ENCODE peak calls at places on chromosomes 1 and 21, in six cellular contexts. I is fibroblast of pulmonary artery, M is cardiac muscle cell, A is fibroblast of mammary gland, Q is fibroblast of villous mesenchyme, B is Caco-2. U is an unnamed sample.

GRCh38 chr1:15876357-15876756 is 28.9 kb downstream of the SPEN start:
- DNase-seq in A (no peak), M (peak), I (peak), B (no peak), Q (peak), U (no peak)

GRCh38 chr1:8073116-8073855 is 47.2 kb upstream of the ERRFI1 start:
- DNase-seq in I (no peak), A (no peak), Q (no peak), M (no peak), B (no peak), U (no peak)

GRCh38 chr21:46100426-46100825 is 2.5 kb downstream of the COL6A2 start:
- DNase-seq in Q (peak), I (peak), B (no peak), M (no peak), A (peak), U (no peak)

GRCh38 chr1:12499574-12500245 is 118.3 kb downstream of the DHRS3 start:
- DNase-seq in I (no peak), M (no peak), A (peak), Q (no peak), B (no peak), U (no peak)

GRCh38 chr1:43420874-43421273 is 31.2 kb downstream of the SZT2 start:
- DNase-seq in B (no peak), Q (no peak), A (no peak), I (no peak), M (no peak), U (no peak)

GRCh38 chr1:108645479-108646184 is 15.3 kb downstream of the HENMT1 start:
- DNase-seq in B (no peak), M (no peak), I (no peak), A (no peak), Q (no peak), U (no peak)

GRCh38 chr1:210369425-210369824 is 40.7 kb downstream of the HHAT start:
- DNase-seq in A (no peak), I (no peak), B (no peak), Q (no peak), M (no peak), U (no peak)

GRCh38 chr1:112687785-112688496 is 13.5 kb downstream of the MOV10 start:
- DNase-seq in I (no peak), A (no peak), Q (no peak), M (no peak), B (no peak), U (no peak)

GRCh38 chr1:185075476-185075875 is 30.1 kb downstream of the RNF2 start:
- DNase-seq in Q (no peak), B (no peak), M (no peak), I (no peak), A (no peak), U (no peak)

GRCh38 chr1:46477153-46477929 is 12.3 kb upstream of the DMBX1 start:
- DNase-seq in A (peak), M (peak), B (peak), Q (peak), I (peak), U (peak)

GRCh38 chr21:14989359-14989758 is 75.4 kb downstream of the NRIP1 start:
- DNase-seq in A (peak), Q (peak), M (no peak), B (no peak), I (peak), U (no peak)

GRCh38 chr1:68918563-68918962 is 421.7 kb upstream of the DEPDC1 start:
- DNase-seq in M (no peak), I (no peak), A (no peak), B (no peak), Q (no peak), U (no peak)

GRCh38 chr1:59279651-59280050 is 17.2 kb upstream of the FGGY start:
- DNase-seq in Q (peak), A (no peak), I (peak), M (no peak), B (no peak), U (no peak)

GRCh38 chr1:208595745-208596144 is 351.6 kb upstream of the PLXNA2 start:
- DNase-seq in Q (peak), M (no peak), I (peak), B (no peak), A (peak), U (no peak)

GRCh38 chr1:226886142-226886901 is 15.9 kb downstream of the PSEN2 start:
- DNase-seq in M (no peak), B (no peak), A (no peak), Q (no peak), I (no peak), U (no peak)

GRCh38 chr1:246978281-246978680 is 29.6 kb downstream of the ZNF695 start:
- DNase-seq in Q (no peak), I (no peak), M (no peak), B (no peak), A (no peak), U (no peak)

GRCh38 chr1:38221006-38221649 is 174.5 kb upstream of the POU3F1 start:
- DNase-seq in M (no peak), A (peak), I (peak), Q (peak), B (no peak), U (no peak)

GRCh38 chr1:239868117-239868516 is 223.6 kb upstream of the FMN2 start:
- DNase-seq in M (no peak), B (no peak), A (no peak), I (no peak), Q (no peak), U (no peak)

GRCh38 chr1:150528196-150528595 is 12.6 kb downstream of the FALEC start:
- DNase-seq in B (no peak), M (no peak), A (peak), Q (peak), I (no peak), U (no peak)

GRCh38 chr21:28818663-28819278 is 173.9 kb downstream of the LTN1 start:
- DNase-seq in A (peak), Q (peak), B (no peak), I (peak), M (no peak), U (no peak)

GRCh38 chr1:41318135-41318534 is 43.1 kb upstream of the FOXO6 start:
- DNase-seq in I (no peak), M (no peak), B (no peak), A (no peak), Q (no peak), U (no peak)

GRCh38 chr1:20476260-20477038 is 9.6 kb downstream of the CAMK2N1 start:
- DNase-seq in M (no peak), I (peak), Q (peak), A (no peak), B (peak), U (no peak)

GRCh38 chr1:187096689-187097088 is 267.9 kb downstream of the PLA2G4A start:
- DNase-seq in I (no peak), B (no peak), M (no peak), Q (no peak), A (peak), U (no peak)

GRCh38 chr1:228463559-228464455 is 23.4 kb upstream of the RNF187 start:
- DNase-seq in I (peak), Q (peak), A (peak), B (no peak), M (no peak), U (peak)

GRCh38 chr21:31911138-31911907 is 38.5 kb downstream of the HUNK start:
- DNase-seq in A (peak), M (no peak), B (peak), I (no peak), Q (no peak), U (no peak)

GRCh38 chr1:17314491-17314971 is 6.5 kb downstream of the PADI4 start:
- DNase-seq in I (peak), A (no peak), Q (peak), M (no peak), B (no peak), U (no peak)

GRCh38 chr1:234597894-234598293 is 12.1 kb downstream of the IRF2BP2 start:
- DNase-seq in A (peak), I (peak), M (no peak), B (peak), Q (peak), U (peak)

GRCh38 chr1:204506091-204506968 is 9.9 kb upstream of the MDM4 start:
- DNase-seq in B (peak), A (peak), I (peak), M (peak), Q (peak), U (no peak)

GRCh38 chr1:223244366-223245103 is 101.5 kb upstream of the TLR5 start:
- DNase-seq in B (no peak), I (peak), M (no peak), Q (no peak), A (peak), U (peak)

GRCh38 chr1:209839875-209840491 is 12.2 kb downstream of the UTP25 start:
- DNase-seq in M (no peak), A (peak), I (peak), Q (peak), B (no peak), U (no peak)

GRCh38 chr1:101653482-101653946 is 343.2 kb downstream of the OLFM3 start:
- DNase-seq in B (peak), A (peak), I (peak), Q (no peak), M (peak), U (no peak)
- TF ChIP-seq CTCF in B (peak), A (peak), I (peak), Q (no peak), M (peak), U (peak)

GRCh38 chr1:193762276-193762675 is 575.9 kb upstream of the B3GALT2 start:
- DNase-seq in B (no peak), A (no peak), M (no peak), Q (no peak), I (no peak), U (no peak)

GRCh38 chr1:193767891-193768290 is 581.5 kb upstream of the B3GALT2 start:
- DNase-seq in M (no peak), A (no peak), B (no peak), I (no peak), Q (no peak), U (no peak)

GRCh38 chr1:193763313-193763712 is 576.9 kb upstream of the B3GALT2 start:
- DNase-seq in M (no peak), B (no peak), Q (no peak), A (peak), I (peak), U (no peak)

GRCh38 chr1:193769609-193770008 is 583.2 kb upstream of the B3GALT2 start:
- DNase-seq in B (no peak), I (no peak), Q (no peak), M (no peak), A (no peak), U (no peak)

GRCh38 chr1:193766329-193766728 is 579.9 kb upstream of the B3GALT2 start:
- DNase-seq in A (no peak), I (no peak), Q (no peak), M (no peak), B (no peak), U (no peak)
- TF ChIP-seq CTCF in A (no peak), I (no peak), Q (no peak), M (no peak), B (no peak), U (no peak)

GRCh38 chr1:189859385-189859977 is 618.2 kb downstream of the BRINP3 start:
- DNase-seq in I (peak), Q (no peak), B (peak), A (peak), M (no peak), U (peak)
- TF ChIP-seq CTCF in I (peak), Q (peak), B (peak), A (peak), M (peak), U (peak)

DNA sequence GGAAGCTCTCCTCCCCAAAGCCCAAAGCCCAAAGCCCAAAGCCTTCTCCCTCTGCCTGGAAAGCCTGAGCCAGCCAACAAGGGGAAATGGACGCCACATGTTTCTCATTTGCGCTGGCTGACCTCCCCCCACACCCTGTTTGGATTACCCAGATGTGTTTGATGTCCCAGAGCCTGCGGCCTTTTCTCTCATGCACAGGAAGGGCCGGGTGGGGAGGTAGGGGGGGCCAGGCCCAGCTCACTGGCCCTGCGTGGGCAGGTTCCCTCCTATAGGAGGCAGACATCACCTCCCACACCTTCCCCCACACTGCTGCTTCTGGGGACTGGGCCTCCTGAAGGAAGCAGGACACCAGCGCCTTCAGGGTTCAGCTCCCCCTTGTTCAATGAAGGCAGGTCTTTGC is 116.3 kb downstream of the NAV1 start:
- DNase-seq in Q (peak), I (peak), A (peak), B (no peak), M (no peak), U (no peak)
- TF ChIP-seq CTCF in Q (peak), I (peak), A (peak), B (no peak), M (peak), U (no peak)

DNA sequence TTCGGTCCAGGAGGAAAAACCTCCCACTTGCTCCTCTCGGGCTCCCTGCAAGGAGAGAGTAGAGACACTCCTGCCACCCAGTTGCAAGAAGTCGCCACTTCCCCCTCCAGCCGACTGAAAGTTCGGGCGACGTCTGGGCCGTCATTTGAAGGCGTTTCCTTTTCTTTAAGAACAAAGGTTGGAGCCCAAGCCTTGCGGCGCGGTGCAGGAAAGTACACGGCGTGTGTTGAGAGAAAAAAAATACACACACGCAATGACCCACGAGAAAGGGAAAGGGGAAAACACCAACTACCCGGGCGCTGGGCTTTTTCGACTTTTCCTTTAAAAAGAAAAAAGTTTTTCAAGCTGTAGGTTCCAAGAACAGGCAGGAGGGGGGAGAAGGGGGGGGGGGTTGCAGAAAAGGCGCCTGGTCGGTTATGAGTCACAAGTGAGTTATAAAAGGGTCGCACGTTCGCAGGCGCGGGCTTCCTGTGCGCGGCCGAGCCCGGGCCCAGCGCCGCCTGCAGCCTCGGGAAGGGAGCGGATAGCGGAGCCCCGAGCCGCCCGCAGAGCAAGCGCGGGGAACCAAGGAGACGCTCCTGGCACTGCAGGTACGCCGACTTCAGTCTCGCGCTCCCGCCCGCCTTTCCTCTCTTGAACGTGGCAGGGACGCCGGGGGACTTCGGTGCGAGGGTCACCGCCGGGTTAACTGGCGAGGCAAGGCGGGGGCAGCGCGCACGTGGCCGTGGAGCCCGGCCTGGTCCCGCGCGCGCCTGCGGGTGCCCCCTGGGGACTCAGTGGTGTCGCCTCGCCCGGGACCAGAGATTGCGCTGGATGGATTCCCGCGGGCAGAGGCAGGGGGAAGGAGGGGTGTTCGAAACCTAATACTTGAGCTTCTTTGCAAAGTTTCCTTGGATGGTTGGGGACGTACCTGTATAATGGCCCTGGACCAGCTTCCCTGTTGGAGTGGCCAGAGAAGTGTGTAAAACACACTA is 45.3 kb downstream of the MRPL39 start:
- DNase-seq in B (peak), I (peak), Q (peak), M (peak), A (peak), U (peak)
- TF ChIP-seq CTCF in B (no peak), I (peak), Q (peak), M (peak), A (peak), U (peak)

DNA sequence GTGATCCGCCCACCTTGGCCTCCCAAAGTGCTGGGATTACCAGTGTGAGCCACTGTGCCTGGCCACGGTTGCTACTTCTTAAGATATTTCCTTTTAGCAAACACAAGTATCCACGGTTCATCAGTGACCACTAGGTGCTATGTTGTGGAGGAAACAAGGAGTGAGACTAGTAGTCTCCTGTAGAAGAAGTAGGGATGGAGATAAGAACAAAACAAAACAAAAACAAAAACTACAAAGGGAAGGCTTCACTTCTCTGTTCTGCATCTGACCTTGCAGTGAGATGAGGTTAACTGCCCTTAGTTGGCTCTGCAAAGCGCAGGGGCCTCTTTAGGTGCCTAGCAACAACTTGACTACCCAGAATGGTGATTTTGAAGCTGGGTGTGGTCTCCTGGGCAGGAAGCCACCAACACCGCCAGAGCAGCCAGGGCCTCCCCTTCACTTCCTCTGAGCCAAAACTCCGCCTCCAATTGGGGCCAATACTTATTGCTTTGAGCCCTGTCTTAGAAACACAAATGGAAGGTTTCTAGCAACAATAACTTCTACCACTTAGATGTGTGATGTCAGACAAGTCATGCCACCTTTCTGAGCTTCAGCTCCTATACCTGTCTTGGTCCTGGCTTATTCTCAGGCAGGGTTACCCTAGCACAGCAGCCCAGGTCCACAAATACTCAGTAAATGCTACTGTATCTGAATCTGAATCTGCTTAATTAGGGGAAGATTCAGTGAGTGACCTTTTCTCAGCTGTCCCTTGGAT is 12.7 kb upstream of the CDC42 start:
- DNase-seq in M (peak), A (peak), Q (peak), I (peak), B (no peak), U (peak)
- TF ChIP-seq CTCF in M (no peak), A (no peak), Q (no peak), I (peak), B (no peak), U (peak)

U was measured in GM13977.